ENCODE peak calls at places on chromosomes 3 and 15, in six cellular contexts. U, T, C, V, E and F are unnamed samples. For H3K36me3, the result is how much of the 10 kb centered on the place peaks cover.

GRCh38 chr3:162602619-162603018 is 1106.0 kb downstream of the OTOL1 start:
- DNase-seq in U (peak), T (no peak), C (peak), V (no peak), E (no peak), F (no peak)

GRCh38 chr15:80031841-80032240 is 27.6 kb upstream of the ZFAND6 start:
- DNase-seq in U (no peak), T (peak), C (peak), V (no peak), E (no peak), F (peak)

GRCh38 chr3:59620334-59620733 is 570.5 kb upstream of the CFAP20DC start:
- DNase-seq in U (no peak), T (no peak), C (no peak), V (no peak), E (no peak), F (no peak)

GRCh38 chr3:57544181-57545125 is at the start of gene DNAH12:
- DNase-seq in U (peak), T (peak), C (peak), V (no peak), E (no peak), F (no peak)

GRCh38 chr15:82093774-82094211 is 48.0 kb upstream of the MEX3B start:
- DNase-seq in U (no peak), T (peak), C (peak), V (no peak), E (no peak), F (peak)

GRCh38 chr3:172256101-172256687 is 192.1 kb downstream of the GHSR start:
- DNase-seq in U (no peak), T (no peak), C (no peak), V (no peak), E (no peak), F (no peak)

GRCh38 chr3:67605377-67605776 is 49.0 kb downstream of the SUCLG2 start:
- DNase-seq in U (no peak), T (peak), C (peak), V (no peak), E (no peak), F (no peak)

GRCh38 chr15:55289573-55290360 is at the start of gene RAB27A:
- DNase-seq in U (peak), T (peak), C (peak), V (peak), E (peak), F (peak)

GRCh38 chr3:23203651-23204111 is 554 bp downstream of the UBE2E2 start:
- DNase-seq in U (no peak), T (peak), C (peak), V (peak), E (no peak), F (peak)

GRCh38 chr3:40584625-40585189 is 59.9 kb downstream of the ZNF621 start:
- DNase-seq in U (peak), T (peak), C (peak), V (peak), E (peak), F (peak)

GRCh38 chr15:95884276-95884675 is 446.2 kb upstream of the NR2F2 start:
- DNase-seq in U (no peak), T (no peak), C (no peak), V (no peak), E (no peak), F (no peak)

GRCh38 chr3:132311860-132312259 is 5.3 kb upstream of the ACP3 start:
- DNase-seq in U (no peak), T (no peak), C (no peak), V (no peak), E (no peak), F (peak)

GRCh38 chr15:42723068-42723467 is 13.9 kb downstream of the CDAN1 start:
- DNase-seq in U (no peak), T (no peak), C (peak), V (no peak), E (no peak), F (no peak)

GRCh38 chr3:19457449-19457848 is 309.1 kb downstream of the KCNH8 start:
- DNase-seq in U (no peak), T (peak), C (no peak), V (no peak), E (no peak), F (no peak)

GRCh38 chr15:73710321-73710720 is 26.1 kb downstream of the CD276 start:
- DNase-seq in U (no peak), T (no peak), C (no peak), V (no peak), E (no peak), F (no peak)

GRCh38 chr3:28840976-28841376 is 439.9 kb upstream of the RBMS3 start:
- DNase-seq in U (no peak), T (no peak), C (peak), V (no peak), E (no peak), F (no peak)

DNA sequence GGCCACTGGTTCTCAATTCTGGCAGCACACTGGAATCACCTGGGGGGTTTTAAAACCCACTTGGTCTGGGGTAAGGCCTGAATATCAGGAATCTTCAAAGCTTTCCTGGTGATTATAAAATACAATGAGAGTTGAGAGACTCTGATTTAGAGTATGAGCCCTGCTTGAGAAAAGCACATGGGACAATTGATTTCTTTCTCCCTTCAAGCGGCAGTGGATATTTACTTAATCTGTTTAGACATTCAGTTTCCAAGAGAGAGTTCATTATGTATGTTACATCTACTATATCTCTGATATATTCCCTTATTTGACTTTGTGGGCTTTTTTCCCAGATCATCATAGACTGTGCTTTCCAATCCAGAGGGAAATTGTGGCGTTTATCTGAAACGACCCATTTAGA is 171.1 kb upstream of the PFN2 start:
- DNase-seq in U (no peak), T (no peak), C (no peak), V (no peak), E (no peak), F (no peak)
- H3K4me3 ChIP-seq in U (no peak), T (no peak), C (no peak), V (no peak), E (no peak), F (no peak)

GRCh38 chr15:39957481-39957880 is 23.6 kb downstream of the EIF2AK4 start:
- DNase-seq in U (no peak), T (no peak), C (no peak), V (no peak), E (no peak), F (no peak)

GRCh38 chr15:39963806-39964205 is 29.9 kb downstream of the EIF2AK4 start:
- DNase-seq in U (no peak), T (no peak), C (no peak), V (no peak), E (no peak), F (no peak)

GRCh38 chr15:39960411-39960810 is 26.5 kb downstream of the EIF2AK4 start:
- DNase-seq in U (no peak), T (no peak), C (no peak), V (no peak), E (no peak), F (no peak)

GRCh38 chr15:39959411-39959810 is 25.5 kb downstream of the EIF2AK4 start:
- DNase-seq in U (no peak), T (no peak), C (no peak), V (no peak), E (no peak), F (no peak)

GRCh38 chr15:39961051-39961450 is 27.1 kb downstream of the EIF2AK4 start:
- DNase-seq in U (no peak), T (no peak), C (no peak), V (no peak), E (no peak), F (no peak)
- H3K36me3 ChIP-seq in U (under half), T (half or more), C (half or more), V (under half), E (under half), F (half or more)

GRCh38 chr3:121594850-121595249 is 1.7 kb downstream of the FBXO40 start:
- DNase-seq in U (no peak), T (no peak), C (no peak), V (no peak), E (no peak), F (no peak)

GRCh38 chr3:121598564-121598963 is 5.4 kb downstream of the FBXO40 start:
- DNase-seq in U (no peak), T (no peak), C (no peak), V (no peak), E (no peak), F (no peak)

GRCh38 chr3:121595765-121596406 is 2.7 kb downstream of the FBXO40 start:
- DNase-seq in U (no peak), T (no peak), C (no peak), V (no peak), E (no peak), F (no peak)

DNA sequence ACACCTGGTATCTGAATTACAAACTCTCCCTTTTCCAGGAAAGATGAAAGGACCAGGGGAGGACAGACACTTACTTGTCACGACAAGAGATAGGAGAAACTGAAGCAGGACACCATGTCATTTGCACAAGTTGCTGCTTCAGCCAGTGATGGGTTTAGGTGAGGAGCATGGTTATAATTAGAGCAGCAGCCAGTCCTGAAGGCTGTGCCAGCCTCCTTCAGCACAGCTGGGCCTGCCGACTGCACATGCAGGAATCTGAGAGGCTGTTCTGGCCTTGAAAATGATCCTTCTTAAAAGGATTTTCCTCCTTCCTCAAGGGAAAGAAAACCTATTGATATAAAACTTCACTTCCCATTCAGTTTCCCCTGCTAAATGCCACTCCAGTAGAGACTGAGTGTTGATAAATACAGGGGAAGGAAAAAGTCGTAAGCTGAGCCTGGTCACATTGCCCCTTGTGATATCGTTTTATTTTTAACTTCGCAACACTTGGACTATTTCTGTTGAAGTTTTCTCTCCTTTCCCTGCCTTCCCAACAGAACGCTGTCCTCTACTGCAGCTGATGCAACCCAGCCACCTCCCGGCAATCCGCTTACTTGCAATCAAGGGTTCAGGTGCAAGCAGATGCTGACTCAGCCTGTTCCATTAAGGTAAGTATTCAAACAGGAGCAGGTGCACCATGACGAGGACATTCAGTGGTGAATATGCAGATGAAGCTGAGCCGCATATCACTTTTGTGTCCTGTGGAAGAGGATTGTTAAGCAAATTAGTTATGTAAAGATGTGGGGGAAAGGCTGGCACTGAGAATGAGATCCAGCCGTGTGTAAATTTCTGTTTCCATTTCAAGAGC is at the start of gene FBXO40:
- DNase-seq in U (no peak), T (no peak), C (no peak), V (no peak), E (no peak), F (no peak)
- H3K4me3 ChIP-seq in U (no peak), T (no peak), C (no peak), V (no peak), E (no peak), F (no peak)

DNA sequence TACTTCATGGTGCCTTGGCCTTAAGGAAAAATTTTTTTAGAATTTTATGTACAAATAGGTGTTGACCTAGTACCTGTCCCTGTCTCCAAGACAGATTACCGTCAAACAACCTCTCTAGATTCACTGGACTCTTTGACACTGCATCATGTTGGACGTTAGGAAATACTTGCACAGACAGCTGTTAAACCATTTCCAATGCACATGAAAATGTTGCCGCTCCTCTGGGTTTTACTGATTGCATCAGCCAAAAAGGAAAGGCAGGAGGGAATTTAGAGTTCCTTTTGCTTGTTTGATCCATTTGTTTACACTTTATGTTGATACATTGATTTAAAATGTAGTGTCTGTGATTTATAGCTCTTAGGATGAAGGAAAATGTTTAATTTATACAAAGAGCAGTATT is 14.5 kb downstream of the TMEM41A start:
- DNase-seq in U (no peak), T (no peak), C (no peak), V (no peak), E (no peak), F (no peak)
- H3K36me3 ChIP-seq in U (under half), T (under half), C (under half), V (under half), E (under half), F (under half)

GRCh38 chr3:127456471-127457093 is 134.0 kb downstream of the TPRA1 start:
- DNase-seq in U (peak), T (peak), C (peak), V (no peak), E (no peak), F (peak)
- H3K4me3 ChIP-seq in U (no peak), T (peak), C (peak), V (no peak), E (no peak), F (no peak)

DNA sequence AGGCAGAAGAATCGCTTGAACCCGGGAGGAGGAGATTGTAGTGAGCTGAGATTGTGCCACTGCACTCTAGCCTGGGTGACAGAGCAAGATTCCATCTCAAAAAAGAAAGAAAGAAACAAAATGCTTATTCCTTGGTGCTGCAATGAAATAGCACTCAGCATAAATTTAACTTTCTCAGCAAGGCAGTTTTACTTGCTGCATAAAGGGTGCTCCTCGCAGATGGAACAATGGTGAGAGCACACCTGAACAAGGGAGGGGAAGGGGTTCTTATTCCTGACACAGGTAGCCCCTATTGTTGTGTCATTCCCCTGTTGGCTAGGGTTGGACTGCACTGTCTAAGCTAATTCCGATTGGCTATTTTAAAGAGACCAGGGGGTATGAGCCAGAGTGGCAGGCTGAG is 17.1 kb downstream of the PAK2 start:
- DNase-seq in U (no peak), T (no peak), C (no peak), V (no peak), E (no peak), F (no peak)
- H3K36me3 ChIP-seq in U (under half), T (under half), C (under half), V (under half), E (under half), F (half or more)

GRCh38 chr3:155555479-155556065 is 189.3 kb downstream of the PLCH1 start:
- DNase-seq in U (no peak), T (no peak), C (no peak), V (no peak), E (no peak), F (no peak)
- H3K4me3 ChIP-seq in U (no peak), T (no peak), C (no peak), V (no peak), E (no peak), F (no peak)

GRCh38 chr3:133610031-133610430 is 36.5 kb downstream of the CDV3 start:
- DNase-seq in U (no peak), T (no peak), C (no peak), V (no peak), E (no peak), F (no peak)
- H3K36me3 ChIP-seq in U (under half), T (under half), C (under half), V (under half), E (half or more), F (half or more)

GRCh38 chr3:10817506-10817905 is 1.5 kb downstream of the SLC6A11 start:
- DNase-seq in U (no peak), T (no peak), C (peak), V (no peak), E (no peak), F (peak)

GRCh38 chr3:10816863-10817253 is 830 bp downstream of the SLC6A11 start:
- DNase-seq in U (no peak), T (no peak), C (peak), V (no peak), E (no peak), F (no peak)

GRCh38 chr3:10814623-10815022 is 1.4 kb upstream of the SLC6A11 start:
- DNase-seq in U (no peak), T (no peak), C (no peak), V (no peak), E (no peak), F (no peak)

GRCh38 chr3:10815487-10815886 is 541 bp upstream of the SLC6A11 start:
- DNase-seq in U (no peak), T (no peak), C (no peak), V (no peak), E (no peak), F (no peak)

DNA sequence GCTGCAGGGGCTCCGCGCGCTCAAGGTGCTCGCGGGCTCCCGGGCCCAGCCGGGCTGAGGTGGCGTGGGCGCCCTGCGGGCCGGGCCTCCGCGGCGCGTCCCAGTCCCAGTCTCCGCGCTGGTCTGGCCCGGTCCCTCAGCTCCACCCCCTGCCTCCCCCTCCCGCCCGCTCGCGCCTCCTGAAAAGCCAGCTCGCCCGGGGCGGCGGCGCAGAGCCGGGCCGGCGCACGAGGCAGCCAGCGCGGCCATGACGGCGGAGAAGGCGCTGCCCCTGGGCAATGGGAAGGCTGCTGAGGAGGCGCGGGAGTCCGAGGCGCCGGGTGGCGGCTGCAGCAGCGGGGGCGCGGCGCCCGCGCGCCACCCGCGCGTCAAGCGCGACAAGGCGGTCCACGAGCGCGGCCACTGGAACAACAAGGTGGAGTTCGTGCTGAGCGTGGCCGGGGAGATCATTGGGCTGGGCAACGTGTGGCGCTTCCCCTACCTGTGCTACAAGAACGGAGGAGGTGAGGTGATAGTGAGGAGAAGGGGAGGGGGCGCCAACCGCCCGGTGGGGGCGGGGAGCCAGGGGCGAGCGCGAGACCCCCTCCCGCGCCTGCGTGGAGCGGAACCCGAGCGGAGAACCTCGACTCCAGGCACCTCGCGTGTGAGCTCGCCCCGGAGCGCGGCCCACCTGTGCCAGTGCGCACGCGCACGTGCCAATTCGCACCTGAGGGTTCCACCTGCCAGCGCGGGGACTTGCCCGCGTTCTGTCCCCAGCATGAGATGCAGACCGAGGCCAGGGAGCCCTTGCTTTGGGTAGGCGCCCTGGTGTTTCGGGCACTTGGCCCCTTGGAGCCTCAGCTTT is at the start of gene SLC6A11:
- DNase-seq in U (no peak), T (peak), C (peak), V (no peak), E (no peak), F (peak)
- H3K4me3 ChIP-seq in U (no peak), T (peak), C (peak), V (no peak), E (no peak), F (peak)